ENCODE peak calls at places on chromosomes 2 and 18, in seven cellular contexts. One of them, this sample, is unnamed.
A peak's percentile ranks its signal among the peaks of the same experiment; 100 is the strongest.

GRCh38 chr2:183060500-183061231 is 17.9 kb upstream of the DUSP19 start:
- DNase-seq in kidney: no peak
- DNase-seq in mucosa of descending colon: no peak
- DNase-seq in mesendoderm: no peak
- DNase-seq in lower lobe of right lung: no peak
- DNase-seq in fibroblast of lung: peak; percentile 9
- DNase-seq in IMR-90: no peak
- DNase-seq in this sample: no peak

GRCh38 chr18:79806976-79807841 is 9.5 kb downstream of the KCNG2 start:
- DNase-seq in kidney: peak; percentile 41
- DNase-seq in mucosa of descending colon: no peak
- DNase-seq in mesendoderm: no peak
- DNase-seq in lower lobe of right lung: no peak
- DNase-seq in fibroblast of lung: no peak
- DNase-seq in IMR-90: no peak
- DNase-seq in this sample: no peak

GRCh38 chr18:5890606-5891360 is 4.5 kb downstream of the TMEM200C start:
- DNase-seq in kidney: peak; percentile 77
- DNase-seq in mucosa of descending colon: peak; percentile 42
- DNase-seq in mesendoderm: peak; percentile 79
- DNase-seq in lower lobe of right lung: peak; percentile 62
- DNase-seq in fibroblast of lung: peak; percentile 51
- DNase-seq in IMR-90: no peak
- DNase-seq in this sample: peak; percentile 52

GRCh38 chr2:24871852-24872323 is 48.1 kb downstream of the ADCY3 start:
- DNase-seq in kidney: no peak
- DNase-seq in mucosa of descending colon: no peak
- DNase-seq in mesendoderm: peak; percentile 24
- DNase-seq in lower lobe of right lung: no peak
- DNase-seq in fibroblast of lung: no peak
- DNase-seq in IMR-90: peak; percentile 54
- DNase-seq in this sample: no peak

GRCh38 chr2:237180987-237181386 is 95.3 kb downstream of the COPS8 start:
- DNase-seq in kidney: no peak
- DNase-seq in mucosa of descending colon: no peak
- DNase-seq in mesendoderm: no peak
- DNase-seq in lower lobe of right lung: no peak
- DNase-seq in fibroblast of lung: no peak
- DNase-seq in IMR-90: no peak
- DNase-seq in this sample: no peak

GRCh38 chr2:101063352-101063751 is 61.3 kb downstream of the RPL31 start:
- DNase-seq in kidney: no peak
- DNase-seq in mucosa of descending colon: no peak
- DNase-seq in mesendoderm: no peak
- DNase-seq in lower lobe of right lung: no peak
- DNase-seq in fibroblast of lung: peak; percentile 61
- DNase-seq in IMR-90: no peak
- DNase-seq in this sample: no peak

GRCh38 chr18:51236225-51236624 is 38.7 kb upstream of the MEX3C start:
- DNase-seq in kidney: no peak
- DNase-seq in mucosa of descending colon: no peak
- DNase-seq in mesendoderm: peak; percentile 93
- DNase-seq in lower lobe of right lung: no peak
- DNase-seq in fibroblast of lung: peak; percentile 87
- DNase-seq in IMR-90: peak; percentile 13
- DNase-seq in this sample: peak; percentile 20

GRCh38 chr2:224579411-224579810 is 5.8 kb downstream of the CUL3 start:
- DNase-seq in kidney: no peak
- DNase-seq in mucosa of descending colon: no peak
- DNase-seq in mesendoderm: peak; percentile 36
- DNase-seq in lower lobe of right lung: no peak
- DNase-seq in fibroblast of lung: no peak
- DNase-seq in IMR-90: peak; percentile 59
- DNase-seq in this sample: no peak

GRCh38 chr2:163011035-163011434 is 172.5 kb upstream of the KCNH7 start:
- DNase-seq in kidney: no peak
- DNase-seq in mucosa of descending colon: no peak
- DNase-seq in mesendoderm: no peak
- DNase-seq in lower lobe of right lung: no peak
- DNase-seq in fibroblast of lung: no peak
- DNase-seq in IMR-90: no peak
- DNase-seq in this sample: no peak

GRCh38 chr2:86598966-86599365 is 24.7 kb downstream of the RNF103 start:
- DNase-seq in kidney: no peak
- DNase-seq in mucosa of descending colon: no peak
- DNase-seq in mesendoderm: no peak
- DNase-seq in lower lobe of right lung: no peak
- DNase-seq in fibroblast of lung: no peak
- DNase-seq in IMR-90: no peak
- DNase-seq in this sample: no peak

GRCh38 chr2:16525265-16525887 is 140.3 kb downstream of the CYRIA start:
- DNase-seq in kidney: no peak
- DNase-seq in mucosa of descending colon: no peak
- DNase-seq in mesendoderm: peak; percentile 70
- DNase-seq in lower lobe of right lung: no peak
- DNase-seq in fibroblast of lung: no peak
- DNase-seq in IMR-90: no peak
- DNase-seq in this sample: peak; percentile 20

GRCh38 chr2:155574941-155575340 is 757.6 kb downstream of the NR4A2 start:
- DNase-seq in kidney: no peak
- DNase-seq in mucosa of descending colon: no peak
- DNase-seq in mesendoderm: no peak
- DNase-seq in lower lobe of right lung: no peak
- DNase-seq in fibroblast of lung: no peak
- DNase-seq in IMR-90: no peak
- DNase-seq in this sample: no peak

GRCh38 chr2:82674638-82675037 is 1784.4 kb downstream of the SUCLG1 start:
- DNase-seq in kidney: no peak
- DNase-seq in mucosa of descending colon: no peak
- DNase-seq in mesendoderm: no peak
- DNase-seq in lower lobe of right lung: no peak
- DNase-seq in fibroblast of lung: no peak
- DNase-seq in IMR-90: no peak
- DNase-seq in this sample: no peak

GRCh38 chr18:49020621-49021021 is 69.9 kb upstream of the SMAD7 start:
- DNase-seq in kidney: peak; percentile 66
- DNase-seq in mucosa of descending colon: no peak
- DNase-seq in mesendoderm: no peak
- DNase-seq in lower lobe of right lung: no peak
- DNase-seq in fibroblast of lung: peak; percentile 32
- DNase-seq in IMR-90: peak; percentile 17
- DNase-seq in this sample: no peak
- H3K4me1 ChIP-seq in kidney: no peaks in the 10 kb centered on the region
- H3K4me1 ChIP-seq in mucosa of descending colon: peaks cover 8% of the 10 kb centered on the region
- H3K4me1 ChIP-seq in mesendoderm: peaks cover 13% of the 10 kb centered on the region
- H3K4me1 ChIP-seq in lower lobe of right lung: no peaks in the 10 kb centered on the region
- H3K4me1 ChIP-seq in fibroblast of lung: peaks cover 7% of the 10 kb centered on the region
- H3K4me1 ChIP-seq in IMR-90: peaks cover 12% of the 10 kb centered on the region
- H3K4me1 ChIP-seq in this sample: no peaks in the 10 kb centered on the region

DNA sequence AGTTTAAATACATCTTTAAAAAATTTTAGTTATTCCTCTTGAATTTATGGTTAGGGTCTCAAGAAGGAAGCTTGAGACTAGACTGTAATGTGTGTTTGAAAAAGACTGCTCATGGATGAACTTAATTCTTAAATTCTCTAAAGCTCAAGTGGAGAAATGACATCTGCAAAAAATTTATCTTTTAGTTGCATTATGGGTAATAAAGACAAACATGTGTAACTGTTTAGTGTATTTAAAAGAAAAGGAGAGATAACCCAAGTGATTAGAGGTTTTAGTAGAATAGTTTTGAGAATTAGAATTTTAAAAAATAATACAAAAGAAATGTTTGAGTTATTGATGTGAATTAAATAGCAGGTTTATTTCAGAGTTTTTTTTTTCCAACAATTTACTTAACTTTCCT is 36.7 kb downstream of the GALNT1 start:
- DNase-seq in kidney: no peak
- DNase-seq in mucosa of descending colon: no peak
- DNase-seq in mesendoderm: no peak
- DNase-seq in lower lobe of right lung: no peak
- DNase-seq in fibroblast of lung: no peak
- DNase-seq in IMR-90: no peak
- DNase-seq in this sample: no peak
- H3K4me1 ChIP-seq in kidney: no peaks in the 10 kb centered on the region
- H3K4me1 ChIP-seq in mucosa of descending colon: peaks cover 19% of the 10 kb centered on the region
- H3K4me1 ChIP-seq in mesendoderm: peaks cover 8% of the 10 kb centered on the region
- H3K4me1 ChIP-seq in lower lobe of right lung: peaks cover 34% of the 10 kb centered on the region
- H3K4me1 ChIP-seq in fibroblast of lung: no peaks in the 10 kb centered on the region
- H3K4me1 ChIP-seq in IMR-90: peaks cover 7% of the 10 kb centered on the region
- H3K4me1 ChIP-seq in this sample: no peaks in the 10 kb centered on the region

GRCh38 chr2:3664925-3665324 is 6.9 kb downstream of the ALLC start:
- DNase-seq in kidney: no peak
- DNase-seq in mucosa of descending colon: no peak
- DNase-seq in mesendoderm: no peak
- DNase-seq in lower lobe of right lung: no peak
- DNase-seq in fibroblast of lung: no peak
- DNase-seq in IMR-90: no peak
- DNase-seq in this sample: no peak

GRCh38 chr2:3664118-3664517 is 6.1 kb downstream of the ALLC start:
- DNase-seq in kidney: no peak
- DNase-seq in mucosa of descending colon: no peak
- DNase-seq in mesendoderm: no peak
- DNase-seq in lower lobe of right lung: no peak
- DNase-seq in fibroblast of lung: no peak
- DNase-seq in IMR-90: no peak
- DNase-seq in this sample: no peak

GRCh38 chr2:3661149-3661660 is 3.2 kb downstream of the ALLC start:
- DNase-seq in kidney: no peak
- DNase-seq in mucosa of descending colon: no peak
- DNase-seq in mesendoderm: peak; percentile 30
- DNase-seq in lower lobe of right lung: no peak
- DNase-seq in fibroblast of lung: no peak
- DNase-seq in IMR-90: peak; percentile 2
- DNase-seq in this sample: no peak

GRCh38 chr2:3659447-3660432 is 1.7 kb downstream of the ALLC start:
- DNase-seq in kidney: peak; percentile 91
- DNase-seq in mucosa of descending colon: no peak
- DNase-seq in mesendoderm: peak; percentile 35
- DNase-seq in lower lobe of right lung: no peak
- DNase-seq in fibroblast of lung: no peak
- DNase-seq in IMR-90: peak; percentile 38
- DNase-seq in this sample: no peak

GRCh38 chr2:3662239-3662638 is 4.2 kb downstream of the ALLC start:
- DNase-seq in kidney: no peak
- DNase-seq in mucosa of descending colon: no peak
- DNase-seq in mesendoderm: peak; percentile 98
- DNase-seq in lower lobe of right lung: no peak
- DNase-seq in fibroblast of lung: no peak
- DNase-seq in IMR-90: no peak
- DNase-seq in this sample: no peak
- H3K4me1 ChIP-seq in kidney: no peaks in the 10 kb centered on the region
- H3K4me1 ChIP-seq in mucosa of descending colon: no peaks in the 10 kb centered on the region
- H3K4me1 ChIP-seq in mesendoderm: no peaks in the 10 kb centered on the region
- H3K4me1 ChIP-seq in lower lobe of right lung: no peaks in the 10 kb centered on the region
- H3K4me1 ChIP-seq in fibroblast of lung: no peaks in the 10 kb centered on the region
- H3K4me1 ChIP-seq in IMR-90: peaks cover 12% of the 10 kb centered on the region
- H3K4me1 ChIP-seq in this sample: no peaks in the 10 kb centered on the region

GRCh38 chr2:205706769-205707375 is 24.6 kb downstream of the NRP2 start:
- DNase-seq in kidney: peak; percentile 89
- DNase-seq in mucosa of descending colon: peak; percentile 75
- DNase-seq in mesendoderm: peak; percentile 35
- DNase-seq in lower lobe of right lung: peak; percentile 72
- DNase-seq in fibroblast of lung: peak; percentile 98
- DNase-seq in IMR-90: peak; percentile 97
- DNase-seq in this sample: no peak

GRCh38 chr2:205704101-205704741 is 21.9 kb downstream of the NRP2 start:
- DNase-seq in kidney: no peak
- DNase-seq in mucosa of descending colon: no peak
- DNase-seq in mesendoderm: no peak
- DNase-seq in lower lobe of right lung: no peak
- DNase-seq in fibroblast of lung: peak; percentile 87
- DNase-seq in IMR-90: peak; percentile 43
- DNase-seq in this sample: no peak

GRCh38 chr2:205708231-205708631 is 25.9 kb downstream of the NRP2 start:
- DNase-seq in kidney: no peak
- DNase-seq in mucosa of descending colon: no peak
- DNase-seq in mesendoderm: no peak
- DNase-seq in lower lobe of right lung: no peak
- DNase-seq in fibroblast of lung: peak; percentile 99
- DNase-seq in IMR-90: peak; percentile 90
- DNase-seq in this sample: no peak

GRCh38 chr2:205703471-205703870 is 21.2 kb downstream of the NRP2 start:
- DNase-seq in kidney: no peak
- DNase-seq in mucosa of descending colon: no peak
- DNase-seq in mesendoderm: no peak
- DNase-seq in lower lobe of right lung: no peak
- DNase-seq in fibroblast of lung: no peak
- DNase-seq in IMR-90: no peak
- DNase-seq in this sample: no peak

DNA sequence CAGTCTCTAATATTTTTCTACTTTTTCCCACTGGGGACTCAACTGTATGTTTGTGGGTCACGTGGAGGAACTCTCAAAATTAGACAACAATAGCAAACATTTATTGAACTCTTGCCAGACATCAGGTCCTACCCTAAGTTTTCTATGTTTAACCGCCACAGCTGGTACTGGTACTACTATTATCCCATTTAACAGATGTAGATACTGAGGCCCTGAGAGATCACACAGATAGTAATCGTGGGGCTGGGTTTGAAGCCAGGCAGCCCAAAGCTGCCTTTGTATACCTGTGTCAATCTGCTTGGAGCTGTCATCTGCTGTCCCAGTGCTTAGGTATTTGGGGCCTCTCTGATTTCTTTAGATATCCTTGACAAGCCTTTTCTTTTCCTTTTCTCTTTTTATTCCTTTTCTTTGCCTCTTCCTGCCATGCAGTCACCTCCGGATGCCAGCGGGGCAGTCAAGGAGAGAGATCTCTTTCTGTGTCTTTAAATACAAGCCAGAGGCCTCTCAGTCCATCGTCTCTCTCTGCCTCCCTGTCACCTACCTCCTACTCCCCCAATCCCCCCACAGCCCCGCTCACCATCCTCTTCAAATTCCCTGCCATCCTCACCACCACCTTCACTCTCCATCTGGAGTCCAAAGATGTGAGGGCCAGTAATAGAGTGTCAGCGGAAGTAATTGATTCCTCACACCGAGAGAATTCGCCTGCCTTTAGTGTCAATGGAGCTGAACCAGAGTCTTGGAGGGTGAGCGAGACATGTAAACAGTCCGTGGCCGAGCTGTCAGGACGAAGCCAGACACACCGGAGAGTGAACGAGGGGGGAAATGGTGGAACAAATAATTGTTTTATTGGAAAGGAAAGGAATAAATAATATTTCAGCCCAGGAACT is 23.5 kb downstream of the NRP2 start:
- DNase-seq in kidney: no peak
- DNase-seq in mucosa of descending colon: no peak
- DNase-seq in mesendoderm: no peak
- DNase-seq in lower lobe of right lung: no peak
- DNase-seq in fibroblast of lung: no peak
- DNase-seq in IMR-90: no peak
- DNase-seq in this sample: no peak
- H3K4me1 ChIP-seq in kidney: peaks cover under 1% of the 10 kb centered on the region
- H3K4me1 ChIP-seq in mucosa of descending colon: no peaks in the 10 kb centered on the region
- H3K4me1 ChIP-seq in mesendoderm: peaks cover 14% of the 10 kb centered on the region
- H3K4me1 ChIP-seq in lower lobe of right lung: peaks cover 70% of the 10 kb centered on the region
- H3K4me1 ChIP-seq in fibroblast of lung: peaks cover 23% of the 10 kb centered on the region
- H3K4me1 ChIP-seq in IMR-90: peaks cover 41% of the 10 kb centered on the region
- H3K4me1 ChIP-seq in this sample: no peaks in the 10 kb centered on the region